ENCODE peak calls at places on chromosomes 16 and 17, in five cellular contexts. D is HFF-Myc, F is astrocyte of the spinal cord, R is neural progenitor cell, P is HL-60. L is an unnamed sample.

GRCh38 chr17:27342059-27342458 is 48.1 kb downstream of the WSB1 start:
- DNase-seq in D (no peak), F (no peak), R (no peak), P (no peak), L (no peak)

GRCh38 chr17:3944485-3945388 is 19.5 kb downstream of the ATP2A3 start:
- DNase-seq in D (no peak), F (peak; percentile 48), R (peak; percentile 97), P (no peak), L (no peak)

GRCh38 chr16:88437367-88437964 is 15.6 kb upstream of the ZFPM1 start:
- DNase-seq in D (no peak), F (no peak), R (peak; percentile 87), P (no peak), L (no peak)

GRCh38 chr16:14181371-14182050 is 110.4 kb downstream of the MRTFB start:
- DNase-seq in D (no peak), F (peak; percentile 61), R (no peak), P (no peak), L (no peak)

GRCh38 chr16:87822002-87822390 is 47.3 kb downstream of the SLC7A5 start:
- DNase-seq in D (no peak), F (no peak), R (no peak), P (no peak), L (no peak)

GRCh38 chr17:44786551-44787081 is 27.8 kb downstream of the ADAM11 start:
- DNase-seq in D (no peak), F (no peak), R (no peak), P (no peak), L (no peak)

GRCh38 chr16:52597772-52598483 is 51.0 kb upstream of the TOX3 start:
- DNase-seq in D (no peak), F (no peak), R (peak; percentile 62), P (no peak), L (no peak)

GRCh38 chr17:80418589-80418988 is 3.6 kb downstream of the ENDOV start:
- DNase-seq in D (no peak), F (no peak), R (no peak), P (no peak), L (no peak)

GRCh38 chr17:42381898-42382297 is 6.3 kb downstream of the STAT3 start:
- DNase-seq in D (no peak), F (no peak), R (no peak), P (no peak), L (no peak)

GRCh38 chr17:17156511-17156910 is 49.6 kb downstream of the PLD6 start:
- DNase-seq in D (no peak), F (peak; percentile 25), R (no peak), P (no peak), L (no peak)

GRCh38 chr17:77371117-77371887 is 230.5 kb downstream of the SEC14L1 start:
- DNase-seq in D (no peak), F (peak; percentile 69), R (no peak), P (no peak), L (no peak)

GRCh38 chr17:77372444-77373297 is 231.9 kb downstream of the SEC14L1 start:
- DNase-seq in D (no peak), F (peak; percentile 82), R (peak; percentile 95), P (peak; percentile 65), L (no peak)

GRCh38 chr17:77370536-77370935 is 229.8 kb downstream of the SEC14L1 start:
- DNase-seq in D (no peak), F (no peak), R (no peak), P (no peak), L (no peak)

GRCh38 chr17:77373298-77374169 is 232.8 kb downstream of the SEC14L1 start:
- DNase-seq in D (no peak), F (no peak), R (peak; percentile 78), P (no peak), L (no peak)

GRCh38 chr17:77371888-77372443 is 231.2 kb downstream of the SEC14L1 start:
- DNase-seq in D (no peak), F (no peak), R (peak; percentile 53), P (no peak), L (no peak)
- H3K4me3 ChIP-seq in D (peak overlapping the region; percentile 89), F (peak overlapping the region; percentile 82), R (peak overlapping the region; percentile 97), P (no peak overlapping the region), L (peak overlapping the region; percentile 59)

DNA sequence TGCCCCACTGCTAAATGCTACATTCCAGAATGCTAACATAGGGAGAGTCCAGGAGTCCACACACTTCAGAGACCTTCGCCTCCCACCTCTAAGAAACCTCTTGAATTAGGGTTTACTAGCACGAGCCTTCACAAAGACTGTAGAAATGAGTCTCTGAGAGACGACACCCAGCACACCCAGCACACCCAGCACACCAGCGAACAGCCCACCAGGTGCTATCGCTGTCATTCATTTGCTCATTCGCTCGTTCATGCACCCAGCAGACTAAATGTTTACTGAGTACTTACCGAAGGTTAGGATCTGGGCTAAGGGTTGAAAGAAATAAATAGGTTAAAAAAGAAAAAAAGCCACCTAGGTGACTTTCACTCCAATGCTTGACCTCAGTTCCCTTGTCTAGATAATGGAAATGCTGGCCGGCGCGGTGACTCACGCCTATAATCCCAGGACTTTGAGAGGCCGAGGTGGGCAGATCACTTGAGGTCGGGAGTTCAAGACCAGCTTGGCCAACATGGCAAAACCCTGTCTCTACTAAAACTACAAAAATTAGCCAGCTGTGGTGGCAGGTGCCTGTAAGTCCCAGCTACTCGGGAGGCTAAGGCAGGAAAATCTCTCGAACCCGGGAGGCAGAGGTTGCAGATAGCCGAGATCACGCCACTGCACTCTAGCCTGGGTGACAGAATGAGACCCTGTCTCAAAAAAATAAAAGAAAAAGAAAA is 100.8 kb downstream of the ADCY9 start:
- DNase-seq in D (no peak), F (no peak), R (no peak), P (no peak), L (no peak)
- TF ChIP-seq CTCF in D (no peak), F (no peak), R (no peak), P (no peak), L (no peak)

GRCh38 chr16:2090481-2090797 is 42.7 kb downstream of the TSC2 start:
- DNase-seq in D (no peak), F (no peak), R (no peak), P (no peak), L (no peak)

GRCh38 chr16:2091722-2092620 is 43.7 kb downstream of the PKD1 start:
- DNase-seq in D (no peak), F (no peak), R (peak; percentile 40), P (no peak), L (no peak)

GRCh38 chr16:2089676-2090480 is 42.1 kb downstream of the TSC2 start:
- DNase-seq in D (no peak), F (no peak), R (no peak), P (no peak), L (no peak)

GRCh38 chr16:2092866-2093265 is 42.8 kb downstream of the PKD1 start:
- DNase-seq in D (no peak), F (no peak), R (no peak), P (no peak), L (no peak)

GRCh38 chr16:2090819-2091721 is 43.3 kb downstream of the TSC2 start:
- DNase-seq in D (no peak), F (peak; percentile 46), R (peak; percentile 96), P (no peak), L (no peak)
- H3K4me3 ChIP-seq in D (no peak overlapping the region), F (no peak overlapping the region), R (peak overlapping the region; percentile 48), P (no peak overlapping the region), L (no peak overlapping the region)

DNA sequence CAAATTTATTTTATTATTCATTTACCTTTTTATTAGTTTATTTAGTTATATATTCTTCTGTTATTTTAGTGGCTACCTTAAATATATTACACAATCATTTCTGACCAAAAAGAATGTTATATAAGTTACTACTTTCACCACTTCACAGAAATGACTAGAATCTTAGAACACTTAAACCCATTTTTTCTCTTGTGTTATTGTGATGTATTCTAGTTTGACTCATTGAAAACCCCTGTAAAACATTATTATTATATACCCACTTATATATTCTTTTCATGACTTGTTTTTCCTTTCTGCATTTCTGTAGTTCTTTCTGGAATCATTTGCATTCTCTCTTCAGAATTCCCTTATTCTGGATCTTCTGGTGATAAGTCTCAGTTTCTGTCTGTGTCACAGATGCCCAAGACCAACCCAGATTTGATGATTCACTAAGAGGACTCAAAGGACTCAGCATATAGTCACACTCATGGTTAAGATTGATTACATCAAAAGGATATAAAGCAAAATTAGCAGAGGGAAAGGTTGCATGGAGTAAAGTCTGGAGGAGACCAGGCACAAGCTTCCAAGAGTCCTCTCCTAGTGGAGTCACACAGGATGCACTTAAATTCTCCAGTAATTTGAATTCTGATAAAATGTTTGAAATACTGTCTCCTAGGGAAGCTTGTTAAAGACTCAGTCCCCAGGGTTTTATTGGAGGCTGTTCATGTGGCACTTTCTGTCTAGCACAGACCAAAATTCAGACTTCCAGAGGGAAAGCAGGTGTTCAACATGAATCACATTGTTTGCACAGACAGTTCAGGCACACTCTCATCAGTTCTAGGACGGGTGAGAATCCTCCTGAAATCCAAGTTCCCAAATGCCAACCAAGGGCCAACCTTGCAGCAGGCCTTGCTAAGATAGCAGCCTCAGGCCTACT is 7.7 kb downstream of the GINS3 start:
- DNase-seq in D (no peak), F (no peak), R (no peak), P (no peak), L (no peak)
- TF ChIP-seq CTCF in D (no peak), F (no peak), R (no peak), P (no peak), L (no peak)

GRCh38 chr17:18889658-18890057 is 31.7 kb downstream of the PRPSAP2 start:
- DNase-seq in D (no peak), F (no peak), R (no peak), P (no peak), L (no peak)
- H3K4me3 ChIP-seq in D (no peak overlapping the region), F (no peak overlapping the region), R (no peak overlapping the region), P (no peak overlapping the region), L (no peak overlapping the region)

DNA sequence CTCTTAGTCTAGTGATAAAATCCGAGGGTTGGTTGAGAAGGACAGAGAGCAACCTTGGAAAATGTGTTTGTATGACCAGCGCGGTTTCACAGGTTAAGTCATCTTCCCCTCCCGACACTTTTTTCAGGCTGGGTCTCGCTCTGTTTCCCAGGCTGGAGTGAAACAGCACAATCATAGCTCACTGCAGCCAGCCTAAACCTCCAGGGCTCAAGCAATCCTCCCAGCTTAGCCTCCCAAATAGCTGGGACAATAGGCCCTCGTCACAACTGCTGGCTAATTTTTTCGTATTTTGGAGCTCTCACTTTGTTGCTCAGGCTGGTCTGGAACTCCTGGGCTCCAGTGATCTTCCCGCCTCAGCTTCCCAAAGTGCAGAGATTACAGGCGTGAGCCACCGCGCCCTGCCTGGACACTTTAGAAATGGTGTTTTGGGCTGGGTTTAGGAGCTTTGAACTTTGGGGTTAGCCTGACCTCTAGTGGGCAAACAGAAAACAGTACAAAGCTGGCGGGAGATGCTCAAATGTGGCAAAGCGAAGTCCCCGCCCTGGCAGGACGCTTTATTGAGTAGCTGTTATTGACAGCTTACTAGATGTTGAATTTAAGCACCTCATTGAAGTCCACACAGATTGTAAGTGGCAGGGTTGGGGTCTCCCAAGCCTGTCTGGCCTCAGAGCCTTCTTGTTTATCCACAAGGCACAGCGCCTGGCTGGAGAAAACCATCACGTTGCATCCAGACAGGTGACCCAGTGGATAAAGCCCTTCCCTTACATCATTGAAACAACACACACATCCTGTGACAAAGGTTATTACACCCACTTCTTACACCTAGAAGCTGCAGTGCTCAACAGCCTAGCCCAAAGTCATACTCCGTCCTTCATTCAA is 34.7 kb upstream of the RBBP6 start:
- DNase-seq in D (peak; percentile 32), F (peak; percentile 56), R (peak; percentile 78), P (peak; percentile 60), L (peak; percentile 39)
- TF ChIP-seq CTCF in D (peak; percentile 81), F (peak; percentile 76), R (peak; percentile 82), P (peak; percentile 55), L (peak; percentile 79)

GRCh38 chr17:69427486-69428197 is 13.1 kb downstream of the MAP2K6 start:
- DNase-seq in D (no peak), F (no peak), R (no peak), P (no peak), L (no peak)
- H3K4me3 ChIP-seq in D (no peak overlapping the region), F (no peak overlapping the region), R (no peak overlapping the region), P (no peak overlapping the region), L (no peak overlapping the region)